ENCODE peak calls at places on chromosomes 7 and 10, in four cellular contexts. K is bronchial epithelial cell, H is NCI-H1436, Y is GM12891. G is an unnamed sample.

GRCh38 chr7:45402480-45403218 is 171.5 kb upstream of the ADCY1 start:
- DNase-seq in H (no peak), Y (no peak), K (peak; percentile 60), G (no peak)

GRCh38 chr7:150329331-150330106 is 6.2 kb upstream of the ACTR3C start:
- DNase-seq in Y (no peak), K (no peak), H (no peak), G (no peak)

GRCh38 chr10:76885815-76886214 is 751.8 kb downstream of the KCNMA1 start:
- DNase-seq in Y (no peak), K (no peak), H (no peak), G (no peak)

GRCh38 chr10:17116193-17116592 is 13.4 kb downstream of the CUBN start:
- DNase-seq in Y (no peak), H (no peak), K (no peak), G (no peak)

GRCh38 chr10:132397671-132398565 is 918 bp downstream of the PWWP2B start:
- DNase-seq in Y (no peak), H (no peak), K (peak; percentile 68), G (no peak)

GRCh38 chr10:35633006-35633980 is 8.8 kb downstream of the FZD8 start:
- DNase-seq in Y (no peak), K (peak; percentile 66), H (no peak), G (no peak)

GRCh38 chr7:77351539-77352004 is 64.6 kb downstream of the GSAP start:
- DNase-seq in Y (peak; percentile 33), K (no peak), H (no peak), G (no peak)

GRCh38 chr10:118108194-118109026 is 61.7 kb upstream of the RAB11FIP2 start:
- DNase-seq in K (peak; percentile 61), H (peak; percentile 49), Y (no peak), G (no peak)

GRCh38 chr7:25261545-25262135 is 33.4 kb upstream of the NPVF start:
- DNase-seq in Y (no peak), K (no peak), H (no peak), G (no peak)

GRCh38 chr10:110398419-110399162 is 93.9 kb upstream of the SMNDC1 start:
- DNase-seq in K (peak; percentile 100), H (no peak), Y (no peak), G (peak; percentile 55)

GRCh38 chr7:73647725-73648592 is 19.7 kb upstream of the VPS37D start:
- DNase-seq in K (no peak), Y (peak; percentile 43), H (no peak), G (no peak)

GRCh38 chr7:100582650-100583049 is 3.3 kb downstream of the LRCH4 start:
- DNase-seq in K (no peak), H (no peak), Y (no peak), G (no peak)

GRCh38 chr7:123675092-123675473 is 19.4 kb downstream of the LMOD2 start:
- DNase-seq in K (peak; percentile 85), H (no peak), Y (no peak), G (no peak)

GRCh38 chr10:18179901-18180300 is 39.7 kb downstream of the CACNB2 start:
- DNase-seq in Y (no peak), H (no peak), K (no peak), G (no peak)

GRCh38 chr10:6647811-6648526 is 67.9 kb upstream of the PRKCQ start:
- DNase-seq in K (peak; percentile 52), Y (peak; percentile 50), H (no peak), G (peak; percentile 33)

GRCh38 chr7:28466341-28466740 is 54.0 kb downstream of the CREB5 start:
- DNase-seq in H (no peak), K (no peak), Y (no peak), G (no peak)

GRCh38 chr7:156178214-156178613 is 366.0 kb upstream of the SHH start:
- DNase-seq in K (no peak), H (no peak), Y (no peak), G (no peak)

GRCh38 chr10:103659674-103660363 is 166.3 kb downstream of the NEURL1 start:
- DNase-seq in K (no peak), H (peak; percentile 23), Y (peak; percentile 93), G (peak; percentile 96)

GRCh38 chr10:62738916-62739315 is 65.6 kb upstream of the ADO start:
- DNase-seq in Y (no peak), H (no peak), K (peak; percentile 86), G (no peak)

GRCh38 chr10:14032406-14032998 is 298.2 kb downstream of the FRMD4A start:
- DNase-seq in Y (peak; percentile 12), K (no peak), H (no peak), G (no peak)

GRCh38 chr7:82319674-82320118 is 123.9 kb downstream of the CACNA2D1 start:
- DNase-seq in K (peak; percentile 26), H (peak; percentile 74), Y (no peak), G (no peak)

GRCh38 chr10:7275761-7276440 is 134.9 kb downstream of the SFMBT2 start:
- DNase-seq in Y (no peak), H (no peak), K (no peak), G (no peak)

GRCh38 chr7:36600869-36601530 is 123.3 kb downstream of the AOAH start:
- DNase-seq in H (no peak), K (peak; percentile 85), Y (no peak), G (no peak)

GRCh38 chr7:29434405-29434804 is 129.2 kb upstream of the PRR15 start:
- DNase-seq in Y (no peak), K (no peak), H (no peak), G (no peak)

GRCh38 chr10:31460242-31460641 is 141.2 kb downstream of the ZEB1 start:
- DNase-seq in K (no peak), H (no peak), Y (no peak), G (no peak)

GRCh38 chr10:21910798-21911197 is 92.7 kb downstream of the DNAJC1 start:
- DNase-seq in H (no peak), K (no peak), Y (no peak), G (no peak)

GRCh38 chr7:101166909-101167644 is 1.7 kb upstream of the VGF start:
- DNase-seq in H (no peak), Y (no peak), K (no peak), G (no peak)

GRCh38 chr10:29791773-29792172 is 157.0 kb upstream of the SVIL start:
- DNase-seq in K (no peak), Y (no peak), H (no peak), G (no peak)

G was measured in 8988T.